ENCODE peak calls at places on chromosomes 13 and 19, in five cellular contexts. P is activated naive CD4-positive, alpha-beta T cell; I is stimulated activated CD4-positive, alpha-beta T cell treated with anti-CD3 and anti-CD28 coated beads, Interleukin-12 subunit alpha, Interleukin-12 subunit beta, amount 100 ng/mL, for 24 hours; W is CD8-positive, alpha-beta T cell; R is EL. B is an unnamed sample.

GRCh38 chr19:42831221-42832019 is 48.1 kb downstream of the PSG1 start:
- DNase-seq in P (no peak), I (no peak), W (no peak), R (no peak), B (peak; percentile 83)

GRCh38 chr19:10713317-10713716 is 4.6 kb upstream of the DNM2 start:
- DNase-seq in P (no peak), I (no peak), W (no peak), R (no peak), B (no peak)

GRCh38 chr19:40932008-40932959 is 50.3 kb upstream of the CYP2A7 start:
- DNase-seq in P (no peak), I (no peak), W (no peak), R (no peak), B (no peak)

GRCh38 chr13:105007166-105007808 is 1528.2 kb downstream of the EFNB2 start:
- DNase-seq in P (no peak), I (no peak), W (no peak), R (no peak), B (no peak)

GRCh38 chr13:31885994-31886393 is 145.6 kb upstream of the FRY start:
- DNase-seq in P (no peak), I (no peak), W (no peak), R (peak; percentile 17), B (no peak)

GRCh38 chr19:35783469-35784400 is 8.4 kb downstream of the ARHGAP33 start:
- DNase-seq in P (no peak), I (no peak), W (no peak), R (no peak), B (no peak)

GRCh38 chr19:10104665-10105221 is 1.4 kb upstream of the PPAN start:
- DNase-seq in P (no peak), I (peak; percentile 66), W (peak; percentile 68), R (no peak), B (no peak)

GRCh38 chr13:112692586-112692985 is 2.7 kb downstream of the ATP11A start:
- DNase-seq in P (no peak), I (no peak), W (no peak), R (no peak), B (no peak)

GRCh38 chr13:25421602-25422001 is 49.8 kb downstream of the ATP8A2 start:
- DNase-seq in P (no peak), I (no peak), W (no peak), R (no peak), B (no peak)

GRCh38 chr13:99626461-99627082 is 125.3 kb downstream of the TM9SF2 start:
- DNase-seq in P (no peak), I (no peak), W (no peak), R (peak; percentile 57), B (peak; percentile 31)

GRCh38 chr19:10412257-10412977 is 7.9 kb upstream of the PDE4A start:
- DNase-seq in P (no peak), I (no peak), W (no peak), R (no peak), B (no peak)

GRCh38 chr13:80235559-80236296 is 105.2 kb downstream of the SPRY2 start:
- DNase-seq in P (no peak), I (no peak), W (no peak), R (no peak), B (peak; percentile 69)

GRCh38 chr19:55320844-55321419 is 4.2 kb downstream of the TMEM150B start:
- DNase-seq in P (no peak), I (no peak), W (no peak), R (no peak), B (no peak)

GRCh38 chr13:98108330-98108729 is 34.6 kb upstream of the FARP1 start:
- DNase-seq in P (no peak), I (no peak), W (no peak), R (peak; percentile 45), B (no peak)

GRCh38 chr19:5017235-5017634 is 48.3 kb downstream of the KDM4B start:
- DNase-seq in P (no peak), I (no peak), W (no peak), R (no peak), B (peak; percentile 90)

GRCh38 chr13:79830945-79831344 is 350.0 kb downstream of the NDFIP2 start:
- DNase-seq in P (no peak), I (no peak), W (no peak), R (no peak), B (no peak)

GRCh38 chr19:16628984-16629691 is 1.1 kb upstream of the MED26 start:
- DNase-seq in P (no peak), I (no peak), W (no peak), R (peak; percentile 31), B (peak; percentile 11)

GRCh38 chr19:48969276-48970138 is 4.4 kb downstream of the FTL start:
- DNase-seq in P (no peak), I (no peak), W (no peak), R (no peak), B (peak; percentile 34)

GRCh38 chr13:63481334-63481733 is 2065.7 kb upstream of the PCDH20 start:
- DNase-seq in P (no peak), I (no peak), W (no peak), R (peak; percentile 2), B (no peak)

GRCh38 chr13:48976677-48977625 is 1.2 kb downstream of the FNDC3A start:
- DNase-seq in P (no peak), I (no peak), W (no peak), R (peak; percentile 19), B (no peak)

GRCh38 chr19:30144242-30144758 is 202.3 kb downstream of the URI1 start:
- DNase-seq in P (no peak), I (no peak), W (no peak), R (no peak), B (no peak)

B was measured in epithelial cell of esophagus.